ENCODE peak calls at places on chromosomes 16 and 17, in seven cellular contexts. One of them, this sample, is unnamed.

GRCh38 chr17:1181769-1182137 is 2.0 kb upstream of the ABR start:
- DNase-seq in C1 segment of cervical spinal cord: no peak
- DNase-seq in NCI-H2081: no peak
- DNase-seq in NCI-H524: no peak
- DNase-seq in naive thymus-derived CD4-positive, alpha-beta T cell: no peak
- DNase-seq in adrenal gland: no peak
- DNase-seq in CD4-positive, alpha-beta T cell: no peak
- DNase-seq in this sample: no peak

GRCh38 chr16:69930117-69930776 is 20.9 kb upstream of the CLEC18A start:
- DNase-seq in C1 segment of cervical spinal cord: no peak
- DNase-seq in NCI-H2081: peak
- DNase-seq in NCI-H524: peak
- DNase-seq in naive thymus-derived CD4-positive, alpha-beta T cell: no peak
- DNase-seq in adrenal gland: peak
- DNase-seq in CD4-positive, alpha-beta T cell: peak
- DNase-seq in this sample: no peak

GRCh38 chr17:66995944-66996343 is 31.4 kb downstream of the CACNG4 start:
- DNase-seq in C1 segment of cervical spinal cord: no peak
- DNase-seq in NCI-H2081: no peak
- DNase-seq in NCI-H524: no peak
- DNase-seq in naive thymus-derived CD4-positive, alpha-beta T cell: no peak
- DNase-seq in adrenal gland: no peak
- DNase-seq in CD4-positive, alpha-beta T cell: no peak
- DNase-seq in this sample: no peak

GRCh38 chr17:78173025-78173715 is 4.8 kb downstream of the SYNGR2 start:
- DNase-seq in C1 segment of cervical spinal cord: no peak
- DNase-seq in NCI-H2081: no peak
- DNase-seq in NCI-H524: no peak
- DNase-seq in naive thymus-derived CD4-positive, alpha-beta T cell: no peak
- DNase-seq in adrenal gland: peak
- DNase-seq in CD4-positive, alpha-beta T cell: no peak
- DNase-seq in this sample: no peak

GRCh38 chr16:49487746-49488145 is 114.1 kb downstream of the C16orf78 start:
- DNase-seq in C1 segment of cervical spinal cord: no peak
- DNase-seq in NCI-H2081: no peak
- DNase-seq in NCI-H524: no peak
- DNase-seq in naive thymus-derived CD4-positive, alpha-beta T cell: no peak
- DNase-seq in adrenal gland: no peak
- DNase-seq in CD4-positive, alpha-beta T cell: no peak
- DNase-seq in this sample: no peak

GRCh38 chr17:1229354-1229890 is 40.8 kb upstream of the BHLHA9 start:
- DNase-seq in C1 segment of cervical spinal cord: peak
- DNase-seq in NCI-H2081: no peak
- DNase-seq in NCI-H524: peak
- DNase-seq in naive thymus-derived CD4-positive, alpha-beta T cell: peak
- DNase-seq in adrenal gland: peak
- DNase-seq in CD4-positive, alpha-beta T cell: no peak
- DNase-seq in this sample: no peak

GRCh38 chr17:77651983-77652382 is 306.5 kb upstream of the TNRC6C start:
- DNase-seq in C1 segment of cervical spinal cord: no peak
- DNase-seq in NCI-H2081: no peak
- DNase-seq in NCI-H524: no peak
- DNase-seq in naive thymus-derived CD4-positive, alpha-beta T cell: no peak
- DNase-seq in adrenal gland: no peak
- DNase-seq in CD4-positive, alpha-beta T cell: no peak
- DNase-seq in this sample: no peak

GRCh38 chr17:20156196-20157077 is 147.3 kb downstream of the SPECC1 start:
- DNase-seq in C1 segment of cervical spinal cord: no peak
- DNase-seq in NCI-H2081: no peak
- DNase-seq in NCI-H524: peak
- DNase-seq in naive thymus-derived CD4-positive, alpha-beta T cell: peak
- DNase-seq in adrenal gland: peak
- DNase-seq in CD4-positive, alpha-beta T cell: no peak
- DNase-seq in this sample: peak

GRCh38 chr16:84648595-84649510 is 542 bp downstream of the KLHL36 start:
- DNase-seq in C1 segment of cervical spinal cord: peak
- DNase-seq in NCI-H2081: no peak
- DNase-seq in NCI-H524: no peak
- DNase-seq in naive thymus-derived CD4-positive, alpha-beta T cell: peak
- DNase-seq in adrenal gland: peak
- DNase-seq in CD4-positive, alpha-beta T cell: peak
- DNase-seq in this sample: peak

GRCh38 chr16:52976539-52977167 is 76.0 kb downstream of the CHD9NB start:
- DNase-seq in C1 segment of cervical spinal cord: no peak
- DNase-seq in NCI-H2081: no peak
- DNase-seq in NCI-H524: peak
- DNase-seq in naive thymus-derived CD4-positive, alpha-beta T cell: no peak
- DNase-seq in adrenal gland: no peak
- DNase-seq in CD4-positive, alpha-beta T cell: no peak
- DNase-seq in this sample: no peak

GRCh38 chr16:9185396-9185795 is 94.0 kb downstream of the HAPSTR1 start:
- DNase-seq in C1 segment of cervical spinal cord: no peak
- DNase-seq in NCI-H2081: no peak
- DNase-seq in NCI-H524: no peak
- DNase-seq in naive thymus-derived CD4-positive, alpha-beta T cell: no peak
- DNase-seq in adrenal gland: no peak
- DNase-seq in CD4-positive, alpha-beta T cell: no peak
- DNase-seq in this sample: no peak

This sample was measured in T-helper 17 cell.